ENCODE peak calls at places on chromosome 11, in eight cellular contexts. Q, R, K, A, Y, N, L and D are unnamed samples.

GRCh38 chr11:132490976-132491375 is 1041.3 kb downstream of the OPCML start:
- DNase-seq in Q (no peak), L (no peak), K (no peak), Y (no peak), A (no peak), N (no peak), R (no peak), D (no peak)

GRCh38 chr11:119361056-119361787 is 14.7 kb upstream of the MFRP start:
- DNase-seq in A (peak), Q (peak), N (no peak), R (peak), Y (no peak), L (no peak), K (peak), D (peak)

GRCh38 chr11:43580735-43581369 is 99.7 kb upstream of the HSD17B12 start:
- DNase-seq in Y (no peak), Q (peak), R (no peak), K (peak), N (no peak), A (no peak), L (no peak), D (no peak)

GRCh38 chr11:114183041-114183511 is 113.1 kb upstream of the NNMT start:
- DNase-seq in R (no peak), K (no peak), A (no peak), L (peak), Q (no peak), N (peak), Y (no peak), D (peak)

GRCh38 chr11:350723-351255 is 18.5 kb upstream of the B4GALNT4 start:
- DNase-seq in A (no peak), K (no peak), N (no peak), Y (no peak), Q (no peak), L (no peak), R (no peak), D (no peak)

GRCh38 chr11:82003671-82004148 is 730.0 kb downstream of the FAM181B start:
- DNase-seq in K (no peak), Q (peak), Y (no peak), N (no peak), R (no peak), L (no peak), A (no peak), D (peak)

GRCh38 chr11:75946531-75947530 is 131.8 kb downstream of the UVRAG start:
- DNase-seq in A (peak), K (no peak), R (peak), Q (peak), Y (no peak), N (no peak), L (no peak), D (no peak)

GRCh38 chr11:77473001-77473800 is 693 bp downstream of the PAK1 start:
- DNase-seq in L (peak), N (peak), Y (peak), Q (peak), R (peak), K (peak), A (peak), D (peak)

GRCh38 chr11:70608568-70609314 is 210.4 kb downstream of the CTTN start:
- DNase-seq in A (no peak), N (no peak), K (no peak), L (no peak), Y (no peak), R (no peak), Q (no peak), D (no peak)

GRCh38 chr11:121669422-121669821 is 216.7 kb upstream of the SORL1-AS1 start:
- DNase-seq in K (no peak), Q (no peak), R (peak), L (no peak), A (no peak), Y (no peak), N (no peak), D (no peak)

GRCh38 chr11:114399903-114400221 is 449 bp downstream of the C11orf71 start:
- DNase-seq in K (no peak), A (no peak), Y (no peak), L (no peak), N (no peak), R (no peak), Q (peak), D (no peak)

GRCh38 chr11:94060401-94060800 is 39.2 kb downstream of the HEPHL1 start:
- DNase-seq in Q (no peak), K (no peak), R (no peak), L (no peak), Y (no peak), A (no peak), N (no peak), D (no peak)

GRCh38 chr11:66906077-66906929 is 49.4 kb downstream of the LRFN4 start:
- DNase-seq in L (no peak), Q (peak), Y (no peak), K (no peak), R (peak), A (no peak), N (no peak), D (no peak)

GRCh38 chr11:79198898-79199250 is 242.0 kb downstream of the TENM4 start:
- DNase-seq in N (no peak), R (peak), K (no peak), Y (no peak), L (no peak), Q (no peak), A (no peak), D (no peak)

GRCh38 chr11:40269865-40270264 is 1189.6 kb downstream of the LRRC4C start:
- DNase-seq in Q (no peak), L (no peak), K (no peak), N (no peak), R (no peak), Y (no peak), A (no peak), D (no peak)

GRCh38 chr11:67396587-67397398 is 4.9 kb downstream of the PPP1CA start:
- DNase-seq in R (no peak), N (no peak), L (no peak), K (no peak), A (no peak), Q (no peak), Y (no peak), D (no peak)

GRCh38 chr11:26805001-26805400 is 83.1 kb upstream of the SLC5A12 start:
- DNase-seq in K (no peak), Q (no peak), N (no peak), L (no peak), A (no peak), Y (no peak), R (no peak), D (no peak)

GRCh38 chr11:1728281-1728680 is 22.1 kb downstream of the IFITM10 start:
- DNase-seq in N (no peak), R (no peak), Y (no peak), Q (no peak), A (no peak), K (no peak), L (no peak), D (no peak)

GRCh38 chr11:58775066-58775708 is 43.4 kb upstream of the GLYAT start:
- DNase-seq in L (no peak), R (no peak), N (no peak), K (no peak), A (no peak), Q (no peak), Y (no peak), D (no peak)

GRCh38 chr11:76665172-76665571 is 5.4 kb downstream of the LRRC32 start:
- DNase-seq in A (no peak), Y (no peak), Q (no peak), N (no peak), L (no peak), R (no peak), K (no peak), D (no peak)

GRCh38 chr11:77823775-77824174 is 2.8 kb downstream of the AAMDC start:
- DNase-seq in Q (no peak), L (no peak), Y (no peak), A (no peak), R (no peak), N (no peak), K (no peak), D (no peak)

GRCh38 chr11:12680246-12680939 is 6.2 kb downstream of the TEAD1 start:
- DNase-seq in Y (peak), N (no peak), K (no peak), L (no peak), A (peak), R (peak), Q (peak), D (no peak)

GRCh38 chr11:11555228-11555627 is 66.6 kb downstream of the GALNT18 start:
- DNase-seq in R (no peak), A (no peak), L (no peak), Q (peak), Y (no peak), K (no peak), N (no peak), D (no peak)

GRCh38 chr11:8309311-8309710 is 45.6 kb upstream of the LMO1 start:
- DNase-seq in Y (no peak), A (no peak), K (no peak), L (no peak), N (no peak), Q (no peak), R (no peak), D (no peak)

GRCh38 chr11:6646040-6646439 is 9.6 kb downstream of the DCHS1 start:
- DNase-seq in A (no peak), K (no peak), L (no peak), Y (no peak), N (no peak), R (no peak), Q (no peak), D (no peak)

GRCh38 chr11:77176996-77177395 is 49.0 kb downstream of the MYO7A start:
- DNase-seq in K (no peak), A (no peak), N (no peak), R (no peak), Q (no peak), Y (no peak), L (no peak), D (no peak)

GRCh38 chr11:119107538-119108150 is 500 bp downstream of the C2CD2L start:
- DNase-seq in L (no peak), Y (no peak), N (no peak), A (no peak), K (peak), Q (peak), R (no peak), D (no peak)

GRCh38 chr11:1163321-1163910 is 5.7 kb downstream of the MUC5AC start:
- DNase-seq in N (no peak), R (no peak), A (no peak), Q (no peak), K (peak), L (no peak), Y (no peak), D (no peak)

GRCh38 chr11:1326435-1327063 is 17.1 kb upstream of the TOLLIP start:
- DNase-seq in N (no peak), K (no peak), Y (no peak), R (no peak), A (no peak), L (no peak), Q (no peak), D (no peak)

GRCh38 chr11:65471410-65471762 is 27.5 kb upstream of the MALAT1 start:
- DNase-seq in L (no peak), K (peak), A (no peak), Y (peak), Q (peak), N (no peak), R (peak), D (no peak)